ENCODE peak calls at places on chromosomes 4 and X, in ten cellular contexts. T, P, C, X, B, O, U, K, R and Q are unnamed samples.

GRCh38 chr4:176359590-176359989 is 39.8 kb downstream of the SPCS3 start:
- DNase-seq in C (no peak), O (no peak), P (no peak), R (no peak), T (no peak), B (peak; percentile 90), U (peak; percentile 79), K (no peak), X (no peak), Q (no peak)

GRCh38 chr4:177047070-177047850 is 254.5 kb upstream of the VEGFC start:
- DNase-seq in B (peak; percentile 81), R (peak; percentile 26), U (peak; percentile 81), K (peak; percentile 21), X (peak; percentile 58), O (peak; percentile 5), T (peak; percentile 74), P (peak; percentile 18), C (peak; percentile 26), Q (no peak)

GRCh38 chrX:117957128-117957527 is 159.5 kb downstream of the KLHL13 start:
- DNase-seq in P (no peak), T (no peak), B (no peak), X (peak; percentile 2), O (no peak), C (no peak), K (no peak), R (no peak), U (peak; percentile 25), Q (no peak)

GRCh38 chrX:101977091-101977490 is 45.3 kb upstream of the ZMAT1 start:
- DNase-seq in U (no peak), K (no peak), O (no peak), R (no peak), X (no peak), B (peak; percentile 65), C (no peak), T (no peak), P (no peak), Q (no peak)

GRCh38 chrX:140713174-140713539 is 3.6 kb downstream of the LINC00632 start:
- DNase-seq in O (no peak), P (no peak), R (no peak), B (peak; percentile 9), C (no peak), U (no peak), T (no peak), X (no peak), K (no peak), Q (peak; percentile 7)

GRCh38 chr4:7332216-7333023 is 102.3 kb downstream of the PSAPL1 start:
- DNase-seq in C (no peak), B (peak; percentile 88), T (no peak), K (no peak), R (no peak), X (no peak), P (no peak), U (peak; percentile 71), O (no peak), Q (no peak)

GRCh38 chr4:117331817-117332216 is 246.4 kb upstream of the TRAM1L1 start:
- DNase-seq in O (no peak), C (no peak), U (peak; percentile 34), K (no peak), B (no peak), P (no peak), X (no peak), R (no peak), T (peak; percentile 33), Q (no peak)

GRCh38 chr4:104015680-104016079 is 295.9 kb upstream of the TACR3 start:
- DNase-seq in T (peak; percentile 22), R (no peak), U (no peak), C (peak; percentile 33), K (no peak), O (no peak), B (no peak), P (no peak), X (peak; percentile 5), Q (no peak)

GRCh38 chr4:162409048-162409447 is 245.2 kb upstream of the FSTL5 start:
- DNase-seq in O (no peak), B (no peak), P (no peak), C (no peak), T (no peak), U (no peak), X (no peak), R (no peak), K (no peak), Q (no peak)

GRCh38 chr4:8347660-8348059 is 78.1 kb downstream of the HTRA3 start:
- DNase-seq in C (no peak), U (no peak), T (no peak), B (no peak), K (no peak), X (no peak), R (no peak), O (no peak), P (no peak), Q (no peak)

GRCh38 chrX:24902808-24903207 is 113.0 kb downstream of the ARX start:
- DNase-seq in R (no peak), T (peak; percentile 62), O (no peak), P (no peak), B (peak; percentile 48), C (no peak), K (no peak), U (peak; percentile 96), X (no peak), Q (no peak)

GRCh38 chr4:97238956-97239698 is 904.1 kb downstream of the STPG2 start:
- DNase-seq in O (no peak), P (no peak), K (no peak), R (no peak), T (no peak), X (no peak), U (no peak), B (no peak), C (peak; percentile 57), Q (no peak)

GRCh38 chr4:112523764-112524505 is 8.0 kb upstream of the NEUROG2 start:
- DNase-seq in C (peak; percentile 81), T (peak; percentile 28), O (no peak), R (peak; percentile 61), U (no peak), K (peak; percentile 47), B (no peak), X (no peak), P (no peak), Q (peak; percentile 39)